ENCODE peak calls at places on chromosomes 5 and 9, in seven cellular contexts. M is cardiac fibroblast; U is fibroblast of mammary gland; A is NCI-H146; H is effector memory CD4-positive, alpha-beta T cell; B is H54; X is mesothelial cell of epicardium. O is an unnamed sample.

GRCh38 chr5:179975713-179976030 is 68.0 kb upstream of the TBC1D9B start:
- DNase-seq in M (no peak), A (no peak), B (no peak), H (no peak), U (no peak), X (no peak), O (no peak)

GRCh38 chr5:33311893-33312292 is 128.9 kb upstream of the TARS1 start:
- DNase-seq in A (no peak), H (no peak), B (peak), M (peak), X (no peak), U (peak), O (peak)

GRCh38 chr5:146817973-146818372 is 60.6 kb downstream of the PPP2R2B start:
- DNase-seq in A (no peak), U (no peak), H (no peak), X (no peak), B (no peak), M (no peak), O (no peak)

GRCh38 chr9:137814841-137815240 is 62.7 kb upstream of the CACNA1B start:
- DNase-seq in U (no peak), B (no peak), M (no peak), H (no peak), A (no peak), X (no peak), O (no peak)

GRCh38 chr9:107389617-107390071 is 99.9 kb downstream of the KLF4 start:
- DNase-seq in M (peak), X (no peak), H (no peak), B (no peak), U (peak), A (no peak), O (peak)

GRCh38 chr5:173618927-173619519 is 2.6 kb upstream of the BOD1 start:
- DNase-seq in M (peak), H (peak), U (peak), A (peak), B (peak), X (no peak), O (peak)

GRCh38 chr9:75941066-75941465 is 50.6 kb downstream of the PCSK5 start:
- DNase-seq in X (no peak), U (no peak), A (no peak), H (no peak), M (no peak), B (no peak), O (no peak)

GRCh38 chr9:137417161-137418021 is 5.6 kb downstream of the EXD3 start:
- DNase-seq in M (no peak), X (no peak), B (no peak), H (no peak), U (no peak), A (no peak), O (no peak)